ENCODE peak calls at places on chromosomes 11 and 22, in four cellular contexts. One of them, this sample, is unnamed.

GRCh38 chr22:41600976-41601375 is 11.3 kb upstream of the PMM1 start:
- DNase-seq in left lung: no peak
- DNase-seq in BE2C: no peak
- DNase-seq in GM06990: no peak
- DNase-seq in this sample: no peak

GRCh38 chr22:33202455-33202854 is 144.3 kb upstream of the SYN3 start:
- DNase-seq in GM06990: no peak
- DNase-seq in left lung: no peak
- DNase-seq in BE2C: no peak
- DNase-seq in this sample: no peak

GRCh38 chr22:31230871-31231621 is 18.9 kb downstream of the LIMK2 start:
- DNase-seq in GM06990: no peak
- DNase-seq in BE2C: peak
- DNase-seq in left lung: peak
- DNase-seq in this sample: peak

GRCh38 chr22:38175206-38176118 is 6.2 kb downstream of the PLA2G6 start:
- DNase-seq in left lung: no peak
- DNase-seq in BE2C: no peak
- DNase-seq in GM06990: no peak
- DNase-seq in this sample: no peak

GRCh38 chr11:98564881-98565280 is 455.9 kb upstream of the CNTN5 start:
- DNase-seq in BE2C: no peak
- DNase-seq in left lung: no peak
- DNase-seq in GM06990: no peak
- DNase-seq in this sample: no peak

GRCh38 chr22:28004021-28004420 is 85.0 kb upstream of the PITPNB start:
- DNase-seq in GM06990: no peak
- DNase-seq in BE2C: no peak
- DNase-seq in left lung: no peak
- DNase-seq in this sample: no peak

GRCh38 chr22:40107244-40107643 is 70.5 kb upstream of the TNRC6B start:
- DNase-seq in left lung: no peak
- DNase-seq in GM06990: no peak
- DNase-seq in BE2C: no peak
- DNase-seq in this sample: no peak

GRCh38 chr11:72780291-72781062 is 13.4 kb downstream of the STARD10 start:
- DNase-seq in BE2C: no peak
- DNase-seq in left lung: no peak
- DNase-seq in GM06990: no peak
- DNase-seq in this sample: no peak

GRCh38 chr11:111105566-111105965 is 140.0 kb upstream of the POU2AF2 start:
- DNase-seq in left lung: no peak
- DNase-seq in GM06990: no peak
- DNase-seq in BE2C: no peak
- DNase-seq in this sample: no peak

GRCh38 chr11:72668645-72669347 is 5.4 kb downstream of the PDE2A start:
- DNase-seq in GM06990: peak
- DNase-seq in left lung: no peak
- DNase-seq in BE2C: no peak
- DNase-seq in this sample: peak

GRCh38 chr11:127639916-127640315 is 639.3 kb upstream of the KIRREL3 start:
- DNase-seq in left lung: no peak
- DNase-seq in GM06990: no peak
- DNase-seq in BE2C: no peak
- DNase-seq in this sample: no peak

GRCh38 chr11:1218256-1218787 is 4.5 kb upstream of the MUC5B start:
- DNase-seq in BE2C: no peak
- DNase-seq in GM06990: no peak
- DNase-seq in left lung: no peak
- DNase-seq in this sample: no peak

GRCh38 chr11:104916442-104916841 is 18.2 kb upstream of the CASP12 start:
- DNase-seq in GM06990: no peak
- DNase-seq in left lung: no peak
- DNase-seq in BE2C: no peak
- DNase-seq in this sample: no peak

GRCh38 chr11:124313849-124314248 is at the start of gene OR8D1:
- DNase-seq in left lung: no peak
- DNase-seq in BE2C: no peak
- DNase-seq in GM06990: no peak
- DNase-seq in this sample: no peak

GRCh38 chr22:38777087-38777671 is 16.8 kb downstream of the DNAL4 start:
- DNase-seq in GM06990: no peak
- DNase-seq in left lung: no peak
- DNase-seq in BE2C: no peak
- DNase-seq in this sample: no peak

GRCh38 chr11:117826832-117827231 is 2.3 kb upstream of the FXYD2 start:
- DNase-seq in BE2C: no peak
- DNase-seq in GM06990: no peak
- DNase-seq in left lung: peak
- DNase-seq in this sample: no peak

GRCh38 chr11:104661481-104661880 is 236.8 kb downstream of the CASP12 start:
- DNase-seq in left lung: no peak
- DNase-seq in BE2C: peak
- DNase-seq in GM06990: no peak
- DNase-seq in this sample: no peak

GRCh38 chr11:70816156-70816678 is 417.9 kb downstream of the CTTN start:
- DNase-seq in GM06990: no peak
- DNase-seq in left lung: no peak
- DNase-seq in BE2C: no peak
- DNase-seq in this sample: no peak

GRCh38 chr11:108498046-108498815 is at the start of gene POGLUT3:
- DNase-seq in left lung: peak
- DNase-seq in GM06990: peak
- DNase-seq in BE2C: peak
- DNase-seq in this sample: peak

GRCh38 chr11:3920148-3920852 is 64.8 kb downstream of the STIM1 start:
- DNase-seq in GM06990: no peak
- DNase-seq in left lung: peak
- DNase-seq in BE2C: no peak
- DNase-seq in this sample: peak

GRCh38 chr11:133681901-133682300 is 149.6 kb upstream of the OPCML start:
- DNase-seq in BE2C: no peak
- DNase-seq in left lung: no peak
- DNase-seq in GM06990: no peak
- DNase-seq in this sample: no peak

GRCh38 chr11:78860720-78861422 is 286.2 kb upstream of the NARS2 start:
- DNase-seq in BE2C: no peak
- DNase-seq in left lung: no peak
- DNase-seq in GM06990: no peak
- DNase-seq in this sample: peak

GRCh38 chr11:27621440-27622161 is 78.7 kb downstream of the BDNF start:
- DNase-seq in BE2C: no peak
- DNase-seq in GM06990: no peak
- DNase-seq in left lung: no peak
- DNase-seq in this sample: no peak

DNA sequence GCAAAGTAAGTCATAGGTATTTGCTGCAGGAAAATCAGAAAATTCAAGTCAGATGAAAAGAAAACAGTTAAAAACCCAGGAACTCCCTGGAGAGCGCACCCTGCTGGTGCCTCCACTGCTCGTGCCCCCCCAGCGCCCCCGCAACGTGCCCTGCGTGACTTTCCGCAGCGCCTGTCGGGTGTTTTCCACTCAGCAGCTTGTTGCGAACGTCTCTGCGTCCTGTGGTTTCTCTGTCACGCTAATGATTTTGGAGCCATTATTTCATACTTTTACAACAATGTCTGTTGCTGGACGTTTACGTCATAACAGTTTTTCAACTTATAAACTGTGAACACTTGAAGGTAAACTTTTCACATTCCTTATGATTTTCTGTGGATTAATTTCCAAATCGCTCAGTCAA is 5.0 kb downstream of the CRELD2 start:
- DNase-seq in BE2C: peak
- DNase-seq in GM06990: peak
- DNase-seq in left lung: no peak
- DNase-seq in this sample: peak
- TF ChIP-seq CTCF in BE2C: peak
- TF ChIP-seq CTCF in GM06990: peak
- TF ChIP-seq CTCF in left lung: no peak
- TF ChIP-seq CTCF in this sample: peak

GRCh38 chr22:42967933-42968332 is 47.0 kb downstream of the PACSIN2 start:
- DNase-seq in left lung: peak
- DNase-seq in BE2C: no peak
- DNase-seq in GM06990: no peak
- DNase-seq in this sample: peak
- TF ChIP-seq CTCF in left lung: no peak
- TF ChIP-seq CTCF in BE2C: no peak
- TF ChIP-seq CTCF in GM06990: no peak
- TF ChIP-seq CTCF in this sample: peak

GRCh38 chr11:34209809-34210208 is 104.4 kb downstream of the NAT10 start:
- DNase-seq in left lung: no peak
- DNase-seq in BE2C: no peak
- DNase-seq in GM06990: no peak
- DNase-seq in this sample: no peak
- TF ChIP-seq CTCF in left lung: no peak
- TF ChIP-seq CTCF in BE2C: no peak
- TF ChIP-seq CTCF in GM06990: no peak
- TF ChIP-seq CTCF in this sample: no peak

GRCh38 chr11:8786933-8787332 is 104.3 kb downstream of the RPL27A start:
- DNase-seq in left lung: no peak
- DNase-seq in BE2C: no peak
- DNase-seq in GM06990: no peak
- DNase-seq in this sample: no peak
- TF ChIP-seq CTCF in left lung: no peak
- TF ChIP-seq CTCF in BE2C: no peak
- TF ChIP-seq CTCF in GM06990: no peak
- TF ChIP-seq CTCF in this sample: no peak

GRCh38 chr11:109945626-109946321 is 147.4 kb upstream of the ZC3H12C start:
- DNase-seq in left lung: no peak
- DNase-seq in BE2C: no peak
- DNase-seq in GM06990: no peak
- DNase-seq in this sample: peak
- TF ChIP-seq CTCF in left lung: no peak
- TF ChIP-seq CTCF in BE2C: no peak
- TF ChIP-seq CTCF in GM06990: no peak
- TF ChIP-seq CTCF in this sample: no peak

GRCh38 chr11:29448246-29448877 is 568.5 kb downstream of the KCNA4 start:
- DNase-seq in left lung: no peak
- DNase-seq in GM06990: no peak
- DNase-seq in BE2C: no peak
- DNase-seq in this sample: peak
- TF ChIP-seq CTCF in left lung: peak
- TF ChIP-seq CTCF in GM06990: peak
- TF ChIP-seq CTCF in BE2C: no peak
- TF ChIP-seq CTCF in this sample: peak

GRCh38 chr22:36419912-36420882 is 32.4 kb upstream of the MYH9 start:
- DNase-seq in BE2C: no peak
- DNase-seq in GM06990: no peak
- DNase-seq in left lung: no peak
- DNase-seq in this sample: no peak
- TF ChIP-seq CTCF in BE2C: no peak
- TF ChIP-seq CTCF in GM06990: no peak
- TF ChIP-seq CTCF in left lung: no peak
- TF ChIP-seq CTCF in this sample: no peak

DNA sequence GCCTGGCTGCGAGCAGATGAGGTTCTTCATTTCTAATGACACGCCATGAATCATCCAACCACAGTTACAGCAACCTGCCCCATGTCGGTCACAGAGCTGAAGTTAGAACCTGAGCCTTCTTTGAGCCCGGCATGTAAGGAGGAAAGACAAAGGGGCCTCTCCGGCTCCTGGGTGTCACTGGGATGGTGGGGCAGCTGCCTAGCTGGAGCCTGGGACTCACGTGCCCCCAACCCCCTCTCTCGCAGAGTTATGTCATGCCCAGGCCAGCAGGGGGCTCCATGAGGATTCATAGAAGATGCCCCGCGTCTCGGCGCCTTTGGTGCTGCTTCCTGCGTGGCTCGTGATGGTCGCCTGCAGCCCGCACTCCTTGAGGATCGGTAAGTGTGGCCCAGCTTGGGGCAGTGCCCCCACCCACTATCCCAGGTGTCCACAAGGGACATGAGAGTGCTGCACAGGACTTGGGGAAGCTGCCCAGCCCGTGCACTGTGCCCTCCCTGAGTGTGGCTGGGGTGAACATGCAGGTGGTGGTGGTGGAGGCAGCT is 148.5 kb downstream of the GRIK4 start:
- DNase-seq in left lung: no peak
- DNase-seq in BE2C: peak
- DNase-seq in GM06990: peak
- DNase-seq in this sample: peak
- TF ChIP-seq CTCF in left lung: no peak
- TF ChIP-seq CTCF in BE2C: peak
- TF ChIP-seq CTCF in GM06990: peak
- TF ChIP-seq CTCF in this sample: peak

This sample was measured in GM12865.